ENCODE peak calls at places on chromosomes 4 and X, in five cellular contexts. K is GM12892, E is breast epithelium, B is suprapubic skin, O is prostate gland. S is an unnamed sample.

GRCh38 chr4:45663495-45664148 is 460.2 kb downstream of the GABRG1 start:
- DNase-seq in K (no peak), E (no peak), B (no peak), O (no peak), S (no peak)

GRCh38 chr4:180665994-180666818 is 1577.0 kb upstream of the TENM3 start:
- DNase-seq in K (peak), E (no peak), B (no peak), O (no peak), S (peak)

GRCh38 chr4:66929748-66930147 is 615.6 kb downstream of the CENPC start:
- DNase-seq in K (no peak), E (no peak), B (no peak), O (no peak), S (no peak)

GRCh38 chr4:48908687-48909086 is 2.1 kb upstream of the OCIAD2 start:
- DNase-seq in K (no peak), E (no peak), B (no peak), O (no peak), S (no peak)

GRCh38 chr4:155761916-155762315 is 3.1 kb downstream of the GUCY1B1 start:
- DNase-seq in K (no peak), E (no peak), B (no peak), O (no peak), S (no peak)

GRCh38 chrX:129682979-129683378 is 28.2 kb upstream of the APLN start:
- DNase-seq in K (no peak), E (no peak), B (no peak), O (no peak), S (no peak)

GRCh38 chr4:155950461-155950860 is 3.2 kb downstream of the CTSO start:
- DNase-seq in K (no peak), E (no peak), B (no peak), O (no peak), S (no peak)

GRCh38 chrX:48814722-48815121 is 11.6 kb upstream of the ERAS start:
- DNase-seq in K (no peak), E (no peak), B (no peak), O (no peak), S (no peak)

GRCh38 chr4:107599841-107600240 is 120.2 kb downstream of the PAPSS1 start:
- DNase-seq in K (no peak), E (no peak), B (no peak), O (no peak), S (no peak)

GRCh38 chr4:16226816-16227461 is 668 bp upstream of the TAPT1 start:
- DNase-seq in K (peak), E (peak), B (peak), O (peak), S (no peak)

GRCh38 chr4:42562016-42562415 is 94.9 kb downstream of the ATP8A1 start:
- DNase-seq in K (no peak), E (no peak), B (no peak), O (no peak), S (no peak)
- TF ChIP-seq POLR2A in K (no peak), E (no peak), B (no peak), O (no peak), S (no peak)

DNA sequence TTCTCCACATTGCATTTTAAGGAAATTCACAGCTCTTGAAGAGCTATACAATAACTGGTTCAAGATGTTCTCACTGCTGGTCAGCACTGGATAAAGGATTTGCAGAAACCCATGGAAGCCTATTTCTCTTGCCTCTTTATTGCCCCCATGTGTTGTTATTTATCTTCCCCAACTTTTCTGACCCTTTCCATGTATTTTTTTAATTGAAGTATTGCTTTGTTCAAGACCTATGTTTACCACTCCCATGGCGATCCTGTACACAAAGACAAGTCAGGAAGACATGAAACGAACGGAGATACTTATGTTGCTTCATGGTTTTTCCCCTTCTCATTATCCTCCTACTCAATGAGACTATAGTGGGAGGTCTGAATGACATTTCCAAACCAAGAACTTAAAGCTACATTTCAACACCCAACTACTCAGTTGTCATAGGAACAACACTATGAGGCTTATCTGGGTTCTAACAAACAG is 566.4 kb upstream of the DIPK2B start:
- DNase-seq in K (no peak), E (no peak), B (no peak), O (no peak), S (no peak)
- TF ChIP-seq POLR2A in K (no peak), E (no peak), B (no peak), O (no peak), S (no peak)

GRCh38 chr4:77072195-77072753 is 3.5 kb downstream of the CCNI start:
- DNase-seq in K (no peak), E (no peak), B (no peak), O (no peak), S (no peak)

GRCh38 chr4:77075869-77076801 is at the start of gene CCNI:
- DNase-seq in K (peak), E (peak), B (peak), O (peak), S (peak)

GRCh38 chr4:77073981-77074865 is 1.6 kb downstream of the CCNI start:
- DNase-seq in K (no peak), E (no peak), B (no peak), O (no peak), S (no peak)

GRCh38 chr4:77074961-77075855 is 581 bp downstream of the CCNI start:
- DNase-seq in K (peak), E (peak), B (peak), O (peak), S (peak)

DNA sequence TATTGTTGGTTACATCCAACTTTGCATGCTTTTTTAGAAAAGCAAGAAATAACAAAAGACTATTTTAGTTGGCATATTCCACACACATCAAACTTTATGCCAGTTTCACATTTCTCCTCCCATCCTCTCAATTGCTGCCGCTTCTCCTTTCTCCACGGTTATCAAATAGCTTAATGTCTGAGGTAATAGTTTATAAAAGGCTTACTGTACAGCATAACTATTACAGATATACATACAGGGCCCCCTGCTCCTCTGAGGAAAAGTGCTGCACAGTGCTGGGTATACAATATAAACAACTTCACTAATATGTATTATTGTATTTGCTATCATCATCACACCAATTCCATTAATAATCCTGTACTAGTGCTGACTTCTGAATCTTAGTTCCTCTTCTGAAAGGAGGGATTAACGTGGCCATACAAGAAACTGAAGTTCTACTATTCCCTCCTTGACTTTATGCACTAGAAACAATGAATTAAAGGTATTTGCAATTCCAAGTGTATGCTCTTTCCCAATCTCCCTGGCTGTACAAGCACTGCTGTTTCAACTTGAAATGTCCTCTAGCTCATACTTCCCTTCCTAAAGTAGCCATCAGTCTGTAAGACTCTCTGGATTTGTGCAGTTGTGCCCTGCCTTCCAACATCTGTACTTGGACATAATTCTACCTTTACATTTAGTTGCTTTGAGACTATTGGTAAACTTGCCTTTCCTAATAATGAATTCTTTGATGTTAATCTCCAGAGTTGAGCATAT is 2.5 kb downstream of the CCNI start:
- DNase-seq in K (no peak), E (no peak), B (no peak), O (no peak), S (no peak)
- TF ChIP-seq POLR2A in K (no peak), E (no peak), B (no peak), O (no peak), S (no peak)

GRCh38 chrX:47650164-47651042 is at the start of gene ELK1:
- DNase-seq in K (peak), E (peak), B (peak), O (peak), S (peak)
- TF ChIP-seq POLR2A in K (peak), E (peak), B (no peak), O (peak), S (peak)

DNA sequence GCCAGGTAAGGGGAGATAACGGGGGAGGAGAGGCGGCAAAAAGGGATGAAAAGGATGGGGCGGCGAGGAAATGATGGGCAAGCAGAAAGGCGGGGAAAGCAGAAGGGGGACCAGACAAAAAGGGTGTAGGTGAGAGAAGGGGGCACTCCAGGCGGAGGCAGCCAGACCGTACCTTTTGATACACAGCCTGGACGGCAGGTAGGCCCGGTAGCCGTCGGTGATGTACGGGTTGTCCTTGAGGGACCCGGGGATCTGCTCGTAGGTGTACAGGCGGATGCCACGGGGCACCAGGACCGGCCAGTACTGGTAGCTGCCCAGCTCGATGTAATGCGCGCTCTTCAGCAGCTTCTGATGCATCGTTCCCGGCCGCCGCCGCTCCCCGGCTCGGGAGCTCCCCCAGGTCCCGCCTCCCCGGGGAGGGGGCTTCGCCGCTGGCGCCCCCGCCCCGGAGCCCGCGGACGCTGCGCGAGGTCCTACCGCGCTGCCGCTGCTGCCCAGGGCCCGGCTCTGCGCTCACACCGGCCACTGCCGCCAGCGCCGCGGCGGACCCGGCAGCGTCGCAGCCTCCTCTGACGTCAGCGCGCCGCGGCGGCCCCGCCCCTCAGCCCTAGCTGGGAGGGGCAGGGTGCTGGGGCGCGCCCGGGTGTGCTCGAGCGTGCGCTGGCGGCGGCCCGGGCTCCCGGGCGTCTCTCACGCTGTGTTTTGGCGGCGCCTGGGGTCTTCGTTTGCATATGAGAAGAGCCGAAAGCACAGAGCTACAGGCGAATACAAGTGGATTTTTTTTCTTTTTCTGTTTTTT is at the start of gene PAQR3:
- DNase-seq in K (peak), E (peak), B (peak), O (peak), S (peak)
- TF ChIP-seq POLR2A in K (peak), E (no peak), B (no peak), O (peak), S (peak)

DNA sequence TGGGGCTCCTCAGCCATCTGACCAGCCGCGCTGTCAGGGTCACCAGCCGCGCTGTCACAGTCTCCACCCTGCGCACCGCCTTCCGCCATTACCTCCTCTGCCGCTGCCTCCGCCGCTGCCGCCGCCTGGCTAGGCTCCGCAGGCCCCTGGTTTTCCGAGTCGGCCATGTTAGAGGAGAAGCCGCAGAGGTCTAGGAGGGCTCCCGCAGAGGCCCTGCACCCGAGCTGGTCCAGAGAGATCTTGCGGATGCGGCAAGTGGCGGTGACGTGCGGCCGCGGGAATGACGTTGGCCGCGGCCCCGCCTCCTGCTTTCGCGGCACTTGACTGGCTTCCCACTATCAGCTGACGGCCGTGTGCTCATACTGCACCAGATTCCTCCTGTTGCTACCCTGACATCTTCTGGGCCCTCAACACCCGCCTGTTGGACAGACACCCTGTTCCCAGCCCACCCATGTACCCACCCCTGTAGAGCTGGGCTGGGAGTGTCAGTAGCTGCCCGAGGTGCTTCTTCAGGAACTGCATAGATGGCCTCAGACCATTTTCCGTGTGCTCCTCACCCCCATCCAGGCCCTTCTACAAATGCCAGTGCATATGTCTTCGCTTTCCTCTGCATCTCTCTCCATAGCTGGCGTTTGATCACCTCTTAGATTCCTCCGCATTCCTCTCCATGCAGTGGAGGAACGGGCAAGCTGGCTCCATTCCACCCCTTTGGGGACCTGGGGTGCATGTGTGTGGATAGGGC is at the start of gene NAP1L5:
- DNase-seq in K (peak), E (no peak), B (peak), O (peak), S (no peak)
- TF ChIP-seq POLR2A in K (no peak), E (peak), B (no peak), O (peak), S (peak)